ENCODE peak calls at places on chromosomes 3 and 15, in eight cellular contexts. One of them, this sample, is unnamed.

GRCh38 chr3:12644297-12644937 is 19.5 kb downstream of the RAF1 start:
- DNase-seq in NB4: no peak
- DNase-seq in activated T-helper 1 cell treated with anti-CD3 and anti-CD28 coated beads, Interleukin-12 subunit alpha, Interleukin-12 subunit beta, Interleukin-2, Interleukin-4 antibody, amounts not matched to agents 30 ng/mL and 10 ng/mL and 1 ng/mL, durations not matched to agents 14 hours and 24 hours and 36 hours: no peak
- DNase-seq in stimulated activated CD4-positive, alpha-beta T cell treated with anti-CD3 and anti-CD28 coated beads, Interleukin-1b, Interleukin-23, amount 100 ng/mL, for 1 hour: no peak
- DNase-seq in HL-60: no peak
- DNase-seq in stimulated activated CD8-positive, alpha-beta memory T cell treated with anti-CD3 and anti-CD28 coated beads, Interleukin-7, amount 100 ng/mL, for 1 hour: no peak
- DNase-seq in A172: peak; percentile 27
- DNase-seq in NCI-H1105: no peak
- DNase-seq in this sample: no peak

GRCh38 chr3:183688869-183689268 is 8.7 kb upstream of the YEATS2 start:
- DNase-seq in stimulated activated CD8-positive, alpha-beta memory T cell treated with anti-CD3 and anti-CD28 coated beads, Interleukin-7, amount 100 ng/mL, for 1 hour: no peak
- DNase-seq in HL-60: no peak
- DNase-seq in stimulated activated CD4-positive, alpha-beta T cell treated with anti-CD3 and anti-CD28 coated beads, Interleukin-1b, Interleukin-23, amount 100 ng/mL, for 1 hour: no peak
- DNase-seq in NB4: no peak
- DNase-seq in NCI-H1105: no peak
- DNase-seq in A172: no peak
- DNase-seq in activated T-helper 1 cell treated with anti-CD3 and anti-CD28 coated beads, Interleukin-12 subunit alpha, Interleukin-12 subunit beta, Interleukin-2, Interleukin-4 antibody, amounts not matched to agents 30 ng/mL and 10 ng/mL and 1 ng/mL, durations not matched to agents 14 hours and 24 hours and 36 hours: no peak
- DNase-seq in this sample: no peak

GRCh38 chr3:135235541-135235940 is 440.5 kb downstream of the EPHB1 start:
- DNase-seq in activated T-helper 1 cell treated with anti-CD3 and anti-CD28 coated beads, Interleukin-12 subunit alpha, Interleukin-12 subunit beta, Interleukin-2, Interleukin-4 antibody, amounts not matched to agents 30 ng/mL and 10 ng/mL and 1 ng/mL, durations not matched to agents 14 hours and 24 hours and 36 hours: no peak
- DNase-seq in HL-60: no peak
- DNase-seq in stimulated activated CD4-positive, alpha-beta T cell treated with anti-CD3 and anti-CD28 coated beads, Interleukin-1b, Interleukin-23, amount 100 ng/mL, for 1 hour: no peak
- DNase-seq in A172: no peak
- DNase-seq in NB4: no peak
- DNase-seq in stimulated activated CD8-positive, alpha-beta memory T cell treated with anti-CD3 and anti-CD28 coated beads, Interleukin-7, amount 100 ng/mL, for 1 hour: no peak
- DNase-seq in NCI-H1105: no peak
- DNase-seq in this sample: no peak

GRCh38 chr15:86879250-86880229 is 799.9 kb downstream of the AGBL1 start:
- DNase-seq in activated T-helper 1 cell treated with anti-CD3 and anti-CD28 coated beads, Interleukin-12 subunit alpha, Interleukin-12 subunit beta, Interleukin-2, Interleukin-4 antibody, amounts not matched to agents 30 ng/mL and 10 ng/mL and 1 ng/mL, durations not matched to agents 14 hours and 24 hours and 36 hours: no peak
- DNase-seq in stimulated activated CD4-positive, alpha-beta T cell treated with anti-CD3 and anti-CD28 coated beads, Interleukin-1b, Interleukin-23, amount 100 ng/mL, for 1 hour: no peak
- DNase-seq in NCI-H1105: no peak
- DNase-seq in HL-60: no peak
- DNase-seq in NB4: no peak
- DNase-seq in A172: no peak
- DNase-seq in stimulated activated CD8-positive, alpha-beta memory T cell treated with anti-CD3 and anti-CD28 coated beads, Interleukin-7, amount 100 ng/mL, for 1 hour: no peak
- DNase-seq in this sample: no peak

GRCh38 chr3:134423153-134423552 is 48.9 kb upstream of the AMOTL2 start:
- DNase-seq in stimulated activated CD8-positive, alpha-beta memory T cell treated with anti-CD3 and anti-CD28 coated beads, Interleukin-7, amount 100 ng/mL, for 1 hour: no peak
- DNase-seq in A172: peak; percentile 70
- DNase-seq in HL-60: no peak
- DNase-seq in activated T-helper 1 cell treated with anti-CD3 and anti-CD28 coated beads, Interleukin-12 subunit alpha, Interleukin-12 subunit beta, Interleukin-2, Interleukin-4 antibody, amounts not matched to agents 30 ng/mL and 10 ng/mL and 1 ng/mL, durations not matched to agents 14 hours and 24 hours and 36 hours: no peak
- DNase-seq in stimulated activated CD4-positive, alpha-beta T cell treated with anti-CD3 and anti-CD28 coated beads, Interleukin-1b, Interleukin-23, amount 100 ng/mL, for 1 hour: no peak
- DNase-seq in NCI-H1105: peak; percentile 60
- DNase-seq in NB4: no peak
- DNase-seq in this sample: no peak

GRCh38 chr3:40299721-40300335 is 9.7 kb upstream of the EIF1B start:
- DNase-seq in stimulated activated CD4-positive, alpha-beta T cell treated with anti-CD3 and anti-CD28 coated beads, Interleukin-1b, Interleukin-23, amount 100 ng/mL, for 1 hour: no peak
- DNase-seq in HL-60: peak; percentile 75
- DNase-seq in NCI-H1105: no peak
- DNase-seq in A172: peak; percentile 48
- DNase-seq in NB4: peak; percentile 90
- DNase-seq in activated T-helper 1 cell treated with anti-CD3 and anti-CD28 coated beads, Interleukin-12 subunit alpha, Interleukin-12 subunit beta, Interleukin-2, Interleukin-4 antibody, amounts not matched to agents 30 ng/mL and 10 ng/mL and 1 ng/mL, durations not matched to agents 14 hours and 24 hours and 36 hours: no peak
- DNase-seq in stimulated activated CD8-positive, alpha-beta memory T cell treated with anti-CD3 and anti-CD28 coated beads, Interleukin-7, amount 100 ng/mL, for 1 hour: no peak
- DNase-seq in this sample: no peak

GRCh38 chr3:161171113-161171512 is 50.0 kb upstream of the NMD3 start:
- DNase-seq in activated T-helper 1 cell treated with anti-CD3 and anti-CD28 coated beads, Interleukin-12 subunit alpha, Interleukin-12 subunit beta, Interleukin-2, Interleukin-4 antibody, amounts not matched to agents 30 ng/mL and 10 ng/mL and 1 ng/mL, durations not matched to agents 14 hours and 24 hours and 36 hours: no peak
- DNase-seq in stimulated activated CD8-positive, alpha-beta memory T cell treated with anti-CD3 and anti-CD28 coated beads, Interleukin-7, amount 100 ng/mL, for 1 hour: no peak
- DNase-seq in NCI-H1105: no peak
- DNase-seq in HL-60: no peak
- DNase-seq in A172: peak; percentile 83
- DNase-seq in NB4: peak; percentile 38
- DNase-seq in stimulated activated CD4-positive, alpha-beta T cell treated with anti-CD3 and anti-CD28 coated beads, Interleukin-1b, Interleukin-23, amount 100 ng/mL, for 1 hour: no peak
- DNase-seq in this sample: no peak

GRCh38 chr15:74182131-74182530 is 8.6 kb downstream of the ISLR start:
- DNase-seq in NCI-H1105: no peak
- DNase-seq in stimulated activated CD4-positive, alpha-beta T cell treated with anti-CD3 and anti-CD28 coated beads, Interleukin-1b, Interleukin-23, amount 100 ng/mL, for 1 hour: no peak
- DNase-seq in NB4: no peak
- DNase-seq in A172: no peak
- DNase-seq in stimulated activated CD8-positive, alpha-beta memory T cell treated with anti-CD3 and anti-CD28 coated beads, Interleukin-7, amount 100 ng/mL, for 1 hour: no peak
- DNase-seq in activated T-helper 1 cell treated with anti-CD3 and anti-CD28 coated beads, Interleukin-12 subunit alpha, Interleukin-12 subunit beta, Interleukin-2, Interleukin-4 antibody, amounts not matched to agents 30 ng/mL and 10 ng/mL and 1 ng/mL, durations not matched to agents 14 hours and 24 hours and 36 hours: no peak
- DNase-seq in HL-60: no peak
- DNase-seq in this sample: no peak

GRCh38 chr3:42518800-42519567 is 16.5 kb downstream of the VIPR1 start:
- DNase-seq in stimulated activated CD8-positive, alpha-beta memory T cell treated with anti-CD3 and anti-CD28 coated beads, Interleukin-7, amount 100 ng/mL, for 1 hour: no peak
- DNase-seq in NB4: peak; percentile 66
- DNase-seq in activated T-helper 1 cell treated with anti-CD3 and anti-CD28 coated beads, Interleukin-12 subunit alpha, Interleukin-12 subunit beta, Interleukin-2, Interleukin-4 antibody, amounts not matched to agents 30 ng/mL and 10 ng/mL and 1 ng/mL, durations not matched to agents 14 hours and 24 hours and 36 hours: peak; percentile 12
- DNase-seq in HL-60: no peak
- DNase-seq in A172: no peak
- DNase-seq in stimulated activated CD4-positive, alpha-beta T cell treated with anti-CD3 and anti-CD28 coated beads, Interleukin-1b, Interleukin-23, amount 100 ng/mL, for 1 hour: no peak
- DNase-seq in NCI-H1105: no peak
- DNase-seq in this sample: no peak

GRCh38 chr3:83011471-83011870 is 1250.0 kb upstream of the GBE1 start:
- DNase-seq in NCI-H1105: peak; percentile 26
- DNase-seq in HL-60: no peak
- DNase-seq in NB4: no peak
- DNase-seq in stimulated activated CD4-positive, alpha-beta T cell treated with anti-CD3 and anti-CD28 coated beads, Interleukin-1b, Interleukin-23, amount 100 ng/mL, for 1 hour: no peak
- DNase-seq in stimulated activated CD8-positive, alpha-beta memory T cell treated with anti-CD3 and anti-CD28 coated beads, Interleukin-7, amount 100 ng/mL, for 1 hour: no peak
- DNase-seq in activated T-helper 1 cell treated with anti-CD3 and anti-CD28 coated beads, Interleukin-12 subunit alpha, Interleukin-12 subunit beta, Interleukin-2, Interleukin-4 antibody, amounts not matched to agents 30 ng/mL and 10 ng/mL and 1 ng/mL, durations not matched to agents 14 hours and 24 hours and 36 hours: no peak
- DNase-seq in A172: no peak
- DNase-seq in this sample: no peak

GRCh38 chr15:101151286-101151685 is 100.6 kb downstream of the CHSY1 start:
- DNase-seq in NB4: no peak
- DNase-seq in stimulated activated CD8-positive, alpha-beta memory T cell treated with anti-CD3 and anti-CD28 coated beads, Interleukin-7, amount 100 ng/mL, for 1 hour: no peak
- DNase-seq in HL-60: no peak
- DNase-seq in A172: no peak
- DNase-seq in activated T-helper 1 cell treated with anti-CD3 and anti-CD28 coated beads, Interleukin-12 subunit alpha, Interleukin-12 subunit beta, Interleukin-2, Interleukin-4 antibody, amounts not matched to agents 30 ng/mL and 10 ng/mL and 1 ng/mL, durations not matched to agents 14 hours and 24 hours and 36 hours: no peak
- DNase-seq in stimulated activated CD4-positive, alpha-beta T cell treated with anti-CD3 and anti-CD28 coated beads, Interleukin-1b, Interleukin-23, amount 100 ng/mL, for 1 hour: no peak
- DNase-seq in NCI-H1105: no peak
- DNase-seq in this sample: no peak

GRCh38 chr3:183823963-183824362 is 1.4 kb downstream of the MAP6D1 start:
- DNase-seq in stimulated activated CD8-positive, alpha-beta memory T cell treated with anti-CD3 and anti-CD28 coated beads, Interleukin-7, amount 100 ng/mL, for 1 hour: no peak
- DNase-seq in A172: no peak
- DNase-seq in NCI-H1105: peak; percentile 29
- DNase-seq in activated T-helper 1 cell treated with anti-CD3 and anti-CD28 coated beads, Interleukin-12 subunit alpha, Interleukin-12 subunit beta, Interleukin-2, Interleukin-4 antibody, amounts not matched to agents 30 ng/mL and 10 ng/mL and 1 ng/mL, durations not matched to agents 14 hours and 24 hours and 36 hours: no peak
- DNase-seq in stimulated activated CD4-positive, alpha-beta T cell treated with anti-CD3 and anti-CD28 coated beads, Interleukin-1b, Interleukin-23, amount 100 ng/mL, for 1 hour: no peak
- DNase-seq in HL-60: no peak
- DNase-seq in NB4: no peak
- DNase-seq in this sample: no peak

GRCh38 chr15:57671636-57672035 is 34.9 kb upstream of the POLR2M start:
- DNase-seq in stimulated activated CD4-positive, alpha-beta T cell treated with anti-CD3 and anti-CD28 coated beads, Interleukin-1b, Interleukin-23, amount 100 ng/mL, for 1 hour: no peak
- DNase-seq in HL-60: no peak
- DNase-seq in activated T-helper 1 cell treated with anti-CD3 and anti-CD28 coated beads, Interleukin-12 subunit alpha, Interleukin-12 subunit beta, Interleukin-2, Interleukin-4 antibody, amounts not matched to agents 30 ng/mL and 10 ng/mL and 1 ng/mL, durations not matched to agents 14 hours and 24 hours and 36 hours: no peak
- DNase-seq in stimulated activated CD8-positive, alpha-beta memory T cell treated with anti-CD3 and anti-CD28 coated beads, Interleukin-7, amount 100 ng/mL, for 1 hour: no peak
- DNase-seq in NCI-H1105: no peak
- DNase-seq in NB4: no peak
- DNase-seq in A172: no peak
- DNase-seq in this sample: no peak

GRCh38 chr3:43153189-43154083 is 47.6 kb upstream of the POMGNT2 start:
- DNase-seq in NCI-H1105: no peak
- DNase-seq in stimulated activated CD4-positive, alpha-beta T cell treated with anti-CD3 and anti-CD28 coated beads, Interleukin-1b, Interleukin-23, amount 100 ng/mL, for 1 hour: no peak
- DNase-seq in NB4: no peak
- DNase-seq in A172: peak; percentile 21
- DNase-seq in stimulated activated CD8-positive, alpha-beta memory T cell treated with anti-CD3 and anti-CD28 coated beads, Interleukin-7, amount 100 ng/mL, for 1 hour: no peak
- DNase-seq in HL-60: no peak
- DNase-seq in activated T-helper 1 cell treated with anti-CD3 and anti-CD28 coated beads, Interleukin-12 subunit alpha, Interleukin-12 subunit beta, Interleukin-2, Interleukin-4 antibody, amounts not matched to agents 30 ng/mL and 10 ng/mL and 1 ng/mL, durations not matched to agents 14 hours and 24 hours and 36 hours: no peak
- DNase-seq in this sample: no peak

GRCh38 chr3:141401584-141402475 is 33.5 kb downstream of the ZBTB38 start:
- DNase-seq in stimulated activated CD4-positive, alpha-beta T cell treated with anti-CD3 and anti-CD28 coated beads, Interleukin-1b, Interleukin-23, amount 100 ng/mL, for 1 hour: no peak
- DNase-seq in activated T-helper 1 cell treated with anti-CD3 and anti-CD28 coated beads, Interleukin-12 subunit alpha, Interleukin-12 subunit beta, Interleukin-2, Interleukin-4 antibody, amounts not matched to agents 30 ng/mL and 10 ng/mL and 1 ng/mL, durations not matched to agents 14 hours and 24 hours and 36 hours: peak; percentile 49
- DNase-seq in HL-60: no peak
- DNase-seq in A172: no peak
- DNase-seq in NCI-H1105: peak; percentile 44
- DNase-seq in NB4: peak; percentile 38
- DNase-seq in stimulated activated CD8-positive, alpha-beta memory T cell treated with anti-CD3 and anti-CD28 coated beads, Interleukin-7, amount 100 ng/mL, for 1 hour: no peak
- DNase-seq in this sample: no peak

This sample was measured in cortex of kidney.